ENCODE peak calls at places on chromosomes 1 and 21, in four cellular contexts. H is HCT116, Y is GM12878, M is HepG2. F is an unnamed sample. For H3K4me1, the result is how much of the 10 kb centered on the place peaks cover.

GRCh38 chr1:40344597-40344996 is 27.5 kb upstream of the COL9A2 start:
- DNase-seq in M (peak), H (no peak), Y (no peak), F (no peak)

GRCh38 chr1:212624976-212625501 is 16.5 kb downstream of the ATF3 start:
- DNase-seq in H (no peak), Y (no peak), M (no peak), F (no peak)

GRCh38 chr21:37412603-37413360 is 46.2 kb downstream of the DYRK1A start:
- DNase-seq in M (no peak), H (no peak), Y (no peak), F (no peak)

GRCh38 chr1:55329826-55330432 is 114.8 kb upstream of the USP24 start:
- DNase-seq in H (no peak), Y (no peak), M (no peak), F (no peak)

GRCh38 chr1:8763888-8764287 is 53.6 kb downstream of the RERE start:
- DNase-seq in Y (peak), H (no peak), M (no peak), F (no peak)

GRCh38 chr1:117110774-117111173 is 10.8 kb downstream of the TRIM45 start:
- DNase-seq in Y (no peak), M (no peak), H (no peak), F (no peak)

GRCh38 chr1:67522793-67523192 is 92.6 kb upstream of the SERBP1 start:
- DNase-seq in Y (no peak), H (no peak), M (no peak), F (no peak)

GRCh38 chr1:45230537-45230936 is 24.1 kb upstream of the ZSWIM5 start:
- DNase-seq in M (peak), Y (no peak), H (no peak), F (no peak)

GRCh38 chr1:93015590-93015989 is 54.3 kb upstream of the DIPK1A start:
- DNase-seq in M (no peak), H (no peak), Y (no peak), F (no peak)

GRCh38 chr1:37561794-37562132 is 5.0 kb downstream of the DNALI1 start:
- DNase-seq in H (peak), Y (no peak), M (peak), F (peak)

GRCh38 chr1:75130312-75130677 is 3.9 kb upstream of the LHX8 start:
- DNase-seq in M (no peak), H (no peak), Y (no peak), F (no peak)

GRCh38 chr1:86861424-86861823 is 52.5 kb downstream of the SELENOF start:
- DNase-seq in M (no peak), H (no peak), Y (no peak), F (no peak)

GRCh38 chr1:101291562-101292035 is 54.8 kb downstream of the S1PR1 start:
- DNase-seq in M (peak), Y (no peak), H (no peak), F (no peak)

GRCh38 chr1:65995326-65995725 is 202.6 kb downstream of the PDE4B start:
- DNase-seq in M (no peak), Y (no peak), H (no peak), F (no peak)

GRCh38 chr1:236524892-236525179 is 1.1 kb downstream of the LGALS8 start:
- DNase-seq in H (no peak), Y (no peak), M (no peak), F (no peak)

GRCh38 chr21:34112316-34113033 is 39.1 kb downstream of the MRPS6 start:
- DNase-seq in Y (no peak), H (no peak), M (no peak), F (no peak)

DNA sequence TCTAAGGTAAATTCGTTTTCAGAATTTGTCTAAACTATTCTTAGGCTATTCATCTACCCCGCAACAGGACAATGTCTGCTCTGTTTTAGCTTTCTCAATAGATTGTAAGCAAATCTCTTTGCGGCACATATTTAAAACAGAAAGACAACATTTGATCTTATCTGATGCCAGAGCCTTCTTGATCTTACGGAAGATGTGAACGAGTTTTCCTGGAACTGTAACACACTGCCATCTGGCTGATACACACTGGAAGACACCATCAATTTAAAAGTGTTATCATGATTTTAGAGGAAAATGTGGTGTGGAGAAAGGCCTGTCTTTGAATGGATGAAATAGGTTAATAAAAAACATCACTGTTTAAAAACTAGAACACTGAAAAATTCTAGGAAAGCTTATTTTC is 36.1 kb downstream of the COA6 start:
- DNase-seq in Y (no peak), M (no peak), H (no peak), F (no peak)
- TF ChIP-seq ZNF274 in Y (no peak), M (no peak), H (no peak), F (no peak)

DNA sequence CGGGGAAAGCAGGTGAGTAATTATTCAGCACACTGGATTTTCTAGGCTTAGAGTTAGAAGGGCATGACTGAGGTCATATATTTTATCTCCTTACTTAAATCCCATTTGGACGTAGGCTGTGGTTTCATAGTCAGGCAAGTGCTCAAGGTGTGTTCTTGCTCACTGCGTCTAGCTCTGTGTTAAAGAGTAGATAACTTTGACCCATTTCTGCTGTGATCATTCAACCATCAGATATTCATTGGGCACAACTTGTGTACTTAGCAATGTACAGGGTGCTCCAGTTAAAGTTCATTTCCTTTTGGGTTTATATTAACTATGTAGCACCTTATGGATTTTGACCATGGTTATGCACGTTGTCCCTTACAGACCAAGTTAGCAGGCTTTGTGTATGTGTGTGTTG is 14.6 kb downstream of the PFKFB2 start:
- DNase-seq in H (no peak), Y (no peak), M (no peak), F (no peak)
- H3K9ac ChIP-seq in H (no peak), Y (no peak), M (no peak), F (no peak)

GRCh38 chr1:156505679-156506298 is 5.2 kb upstream of the MEF2D start:
- DNase-seq in M (no peak), H (no peak), Y (no peak), F (no peak)
- H3K4me1 ChIP-seq in M (under half), H (under half), Y (half or more), F (under half)

DNA sequence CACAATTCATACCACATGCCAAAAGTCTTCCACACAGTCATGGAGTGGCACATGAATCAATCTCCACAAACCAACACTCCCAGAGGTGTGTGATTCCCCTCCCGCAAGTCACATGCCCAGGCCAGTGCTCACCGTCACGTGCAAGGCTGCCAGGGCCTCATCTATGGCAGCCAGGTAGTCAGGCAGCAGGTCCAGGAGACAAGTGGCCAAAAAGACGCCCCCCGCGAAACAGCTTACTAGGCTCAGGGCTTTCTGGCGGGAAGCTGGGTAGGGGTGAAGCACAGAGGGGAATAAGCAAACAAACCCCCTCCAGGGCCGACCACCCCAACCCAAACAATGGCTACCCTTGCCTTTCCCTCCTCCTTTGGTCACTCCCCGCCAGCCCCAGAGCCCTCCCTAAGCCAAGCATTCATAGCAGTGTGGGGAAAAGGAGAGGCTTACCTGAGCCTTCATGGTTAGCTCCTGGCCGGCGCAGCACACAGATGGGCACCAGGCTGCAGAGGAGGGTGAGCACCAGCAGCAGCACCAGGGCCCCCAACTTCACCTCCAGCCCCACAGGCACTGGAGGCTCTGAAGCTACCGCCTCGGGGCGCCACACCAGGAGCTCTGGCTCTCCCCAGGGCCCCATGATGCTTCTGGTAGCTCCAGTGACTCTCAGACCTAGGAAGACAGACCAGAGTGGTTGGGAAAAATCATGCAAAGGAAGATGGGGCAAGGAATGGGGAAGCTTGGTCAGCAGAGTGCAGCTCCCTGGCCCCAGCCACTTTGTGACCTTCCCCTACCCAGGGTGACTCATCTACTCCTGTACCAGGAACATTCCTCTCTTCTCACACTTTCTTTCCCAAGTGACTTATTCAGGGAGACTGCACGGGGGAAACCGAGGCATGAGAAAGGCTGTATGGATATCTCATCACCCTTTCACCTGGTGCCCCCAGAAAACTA is 978 bp downstream of the SLC39A1 start:
- DNase-seq in Y (no peak), H (no peak), M (peak), F (no peak)
- TF ChIP-seq ZNF274 in Y (no peak), H (no peak), M (no peak), F (no peak)

GRCh38 chr1:156062189-156062588 is 1.2 kb downstream of the RAB25 start:
- DNase-seq in Y (no peak), H (no peak), M (no peak), F (no peak)

GRCh38 chr1:156065212-156065611 is 4.3 kb downstream of the RAB25 start:
- DNase-seq in M (no peak), Y (no peak), H (no peak), F (no peak)

GRCh38 chr1:156063997-156064285 is 3.0 kb downstream of the RAB25 start:
- DNase-seq in Y (no peak), H (no peak), M (no peak), F (no peak)

GRCh38 chr1:156064615-156065014 is 3.7 kb downstream of the RAB25 start:
- DNase-seq in H (no peak), Y (no peak), M (no peak), F (no peak)

DNA sequence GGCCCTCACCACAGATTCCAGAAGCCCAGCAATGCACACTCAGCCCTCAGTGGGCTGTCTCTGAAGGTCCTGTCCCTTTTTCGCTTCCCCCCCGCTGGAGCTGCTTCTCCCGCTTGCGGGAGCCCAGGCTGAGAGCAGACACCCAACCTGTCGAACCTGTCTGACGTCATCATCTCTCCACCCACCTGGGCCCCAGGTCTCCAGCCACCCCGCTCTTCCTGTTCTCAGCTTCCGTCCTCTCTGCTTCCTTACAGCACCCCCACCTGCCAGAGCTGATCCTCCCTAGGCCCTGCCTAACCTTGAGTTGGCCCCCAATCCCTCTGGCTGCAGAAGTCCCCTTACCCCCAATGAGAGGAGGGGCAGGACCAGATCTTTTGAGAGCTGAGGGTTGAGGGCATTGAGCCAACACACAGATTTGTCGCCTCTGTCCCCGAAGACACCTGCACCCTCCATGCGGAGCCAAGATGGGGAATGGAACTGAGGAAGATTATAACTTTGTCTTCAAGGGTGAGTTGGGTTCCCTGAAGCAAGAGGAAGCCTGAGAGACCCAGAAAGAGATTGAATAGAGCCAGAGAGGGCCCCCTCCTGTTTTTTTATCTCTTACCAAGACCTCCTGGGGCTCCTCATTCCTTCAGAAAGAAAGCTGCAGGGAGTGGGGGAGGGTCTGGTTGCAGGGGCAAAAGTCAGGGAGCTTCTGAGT is at the start of gene RAB25:
- DNase-seq in M (no peak), H (peak), Y (no peak), F (peak)
- H3K9ac ChIP-seq in M (no peak), H (peak), Y (no peak), F (peak)

F was measured in NT2/D1.